ENCODE peak calls at places on chromosomes 1 and 21, in four cellular contexts. C, I, M and S are unnamed samples.

GRCh38 chr1:179081696-179082307 is at the start of gene TOR3A:
- DNase-seq in C (peak), I (peak), M (peak), S (peak)

GRCh38 chr1:42916839-42917495 is 41.7 kb downstream of the SLC2A1 start:
- DNase-seq in M (no peak), C (no peak), I (no peak), S (no peak)

GRCh38 chr1:77540501-77541161 is 141.8 kb downstream of the ZZZ3 start:
- DNase-seq in M (no peak), I (peak), C (no peak), S (no peak)

GRCh38 chr1:58619286-58620054 is 42.4 kb upstream of the TACSTD2 start:
- DNase-seq in I (peak), M (no peak), C (no peak), S (no peak)

GRCh38 chr1:71770121-71770520 is 512.2 kb downstream of the NEGR1 start:
- DNase-seq in M (no peak), I (peak), C (no peak), S (no peak)

GRCh38 chr1:45317163-45317562 is 9.5 kb upstream of the HPDL start:
- DNase-seq in I (no peak), C (no peak), M (no peak), S (no peak)

GRCh38 chr1:26970810-26971209 is 10.5 kb upstream of the KDF1 start:
- DNase-seq in M (no peak), C (no peak), I (peak), S (no peak)

GRCh38 chr1:48442864-48443619 is 29.0 kb downstream of the SPATA6 start:
- DNase-seq in C (no peak), M (no peak), I (no peak), S (no peak)

GRCh38 chr21:38668501-38668900 is 137.2 kb upstream of the ETS2 start:
- DNase-seq in C (no peak), I (no peak), M (no peak), S (no peak)

GRCh38 chr1:31643976-31644559 is 608 bp downstream of the PEF1 start:
- DNase-seq in M (no peak), C (no peak), I (no peak), S (no peak)

GRCh38 chr1:228390649-228391048 is 16.0 kb downstream of the TRIM11 start:
- DNase-seq in C (no peak), I (no peak), M (no peak), S (no peak)

GRCh38 chr1:17197696-17198095 is 7.2 kb upstream of the PADI1 start:
- DNase-seq in C (no peak), M (no peak), I (no peak), S (no peak)

GRCh38 chr21:24045775-24046215 is 1561.5 kb downstream of the MRPL39 start:
- DNase-seq in M (peak), C (peak), I (peak), S (no peak)

GRCh38 chr1:24769656-24770651 is 24.7 kb downstream of the CLIC4 start:
- DNase-seq in C (no peak), I (peak), M (no peak), S (no peak)

GRCh38 chr21:38958940-38959685 is 153.4 kb downstream of the ETS2 start:
- DNase-seq in C (no peak), M (no peak), I (peak), S (no peak)

DNA sequence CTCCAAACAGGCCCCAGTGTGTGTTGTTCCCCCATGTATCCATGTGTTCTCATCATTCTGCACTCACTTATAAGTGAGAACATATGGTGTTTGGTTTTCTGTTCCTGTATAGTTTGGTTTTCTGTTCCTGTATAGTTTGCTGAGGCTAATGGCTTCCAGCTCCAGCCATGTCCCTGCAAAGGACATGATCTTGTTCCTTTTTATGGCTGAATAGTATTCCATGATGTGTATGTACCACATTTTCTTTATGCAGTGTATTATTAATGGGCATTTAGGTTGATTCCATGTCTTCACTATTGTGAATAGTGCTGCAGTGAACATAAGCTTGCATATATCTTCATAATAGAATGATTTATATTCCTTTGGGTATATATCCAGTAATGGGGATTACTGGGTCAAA is 111.8 kb downstream of the MAN1A2 start:
- DNase-seq in C (no peak), M (no peak), I (no peak), S (no peak)
- TF ChIP-seq CTCF in C (no peak), M (no peak), I (no peak), S (no peak)

GRCh38 chr1:1597275-1597930 is 2.5 kb downstream of the FNDC10 start:
- DNase-seq in C (peak), M (no peak), I (no peak), S (no peak)
- TF ChIP-seq CTCF in C (no peak), M (no peak), I (peak), S (no peak)

GRCh38 chr1:82778612-82779011 is 977.9 kb downstream of the ADGRL2 start:
- DNase-seq in I (no peak), C (peak), M (no peak), S (no peak)
- TF ChIP-seq CTCF in I (no peak), C (no peak), M (no peak), S (no peak)

GRCh38 chr1:47208374-47208850 is 18.6 kb upstream of the PDZK1IP1 start:
- DNase-seq in I (no peak), C (peak), M (no peak), S (no peak)

GRCh38 chr1:47210666-47211065 is 20.8 kb upstream of the PDZK1IP1 start:
- DNase-seq in I (no peak), M (no peak), C (no peak), S (no peak)

GRCh38 chr1:47209091-47209490 is 19.3 kb upstream of the PDZK1IP1 start:
- DNase-seq in C (no peak), M (no peak), I (no peak), S (no peak)

GRCh38 chr1:47207811-47208373 is 18.1 kb upstream of the PDZK1IP1 start:
- DNase-seq in I (no peak), M (no peak), C (no peak), S (no peak)

DNA sequence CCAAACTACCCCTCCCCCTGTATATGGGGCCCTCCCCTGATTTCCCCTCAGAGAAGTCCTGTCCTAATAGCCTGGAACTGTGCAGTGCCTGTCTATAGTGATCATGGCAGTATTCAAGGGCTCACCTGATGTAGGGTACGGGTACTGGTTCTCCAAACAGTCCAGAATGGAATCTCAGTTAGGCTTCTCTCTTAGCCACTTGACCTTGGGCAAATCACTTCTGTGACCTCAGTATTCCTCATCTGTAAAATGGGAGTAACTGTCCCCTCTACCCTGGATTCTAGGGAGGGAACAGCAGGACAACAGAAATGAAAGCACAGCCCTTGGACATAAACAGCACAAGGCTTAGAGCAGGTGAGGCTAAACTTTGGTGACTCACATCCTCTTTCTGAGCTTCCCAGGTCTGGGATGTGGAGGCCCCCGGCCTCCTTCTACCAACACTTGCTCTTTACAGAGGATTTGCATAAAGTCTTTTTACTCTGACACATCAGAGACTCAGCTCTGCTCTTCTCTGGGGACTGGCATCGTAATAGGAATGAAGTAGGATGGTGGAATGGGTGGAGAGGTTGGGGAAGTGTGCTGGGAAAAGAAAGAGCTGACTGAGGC is 20.0 kb upstream of the PDZK1IP1 start:
- DNase-seq in C (no peak), I (no peak), M (no peak), S (no peak)
- TF ChIP-seq CTCF in C (no peak), I (no peak), M (no peak), S (no peak)

DNA sequence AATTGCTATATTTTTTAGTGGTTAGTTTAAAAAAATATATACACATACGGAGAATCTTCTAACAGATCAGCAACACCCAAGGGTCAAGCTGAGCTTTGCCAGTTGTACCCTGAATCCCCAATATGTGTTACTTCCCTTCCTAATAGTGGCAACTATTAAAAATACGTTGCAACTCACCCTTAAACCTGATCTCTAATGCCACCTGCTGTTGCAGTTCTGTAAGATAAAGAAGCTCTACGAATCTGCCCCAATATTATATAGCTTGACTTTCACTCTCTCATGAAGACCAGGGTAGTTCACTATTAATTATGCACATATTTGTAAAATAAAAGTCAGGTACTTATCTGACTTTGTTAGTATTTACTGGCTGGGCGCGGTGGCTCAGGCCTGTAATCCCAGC is 58.4 kb downstream of the ASH1L start:
- DNase-seq in I (peak), C (no peak), M (no peak), S (no peak)
- TF ChIP-seq CTCF in I (peak), C (no peak), M (peak), S (peak)

GRCh38 chr21:42294273-42294880 is 20.8 kb downstream of the TFF3 start:
- DNase-seq in C (peak), I (no peak), M (no peak), S (no peak)

GRCh38 chr21:42293649-42294272 is 21.4 kb downstream of the TFF3 start:
- DNase-seq in C (peak), M (no peak), I (no peak), S (no peak)

GRCh38 chr21:42289926-42290325 is 25.3 kb downstream of the TFF3 start:
- DNase-seq in C (no peak), M (no peak), I (no peak), S (no peak)

GRCh38 chr21:42291003-42291750 is 24.0 kb downstream of the TFF3 start:
- DNase-seq in C (no peak), I (no peak), M (no peak), S (no peak)

GRCh38 chr21:42291751-42292562 is 23.3 kb downstream of the TFF3 start:
- DNase-seq in M (no peak), I (no peak), C (peak), S (no peak)
- TF ChIP-seq CTCF in M (no peak), I (no peak), C (no peak), S (no peak)

DNA sequence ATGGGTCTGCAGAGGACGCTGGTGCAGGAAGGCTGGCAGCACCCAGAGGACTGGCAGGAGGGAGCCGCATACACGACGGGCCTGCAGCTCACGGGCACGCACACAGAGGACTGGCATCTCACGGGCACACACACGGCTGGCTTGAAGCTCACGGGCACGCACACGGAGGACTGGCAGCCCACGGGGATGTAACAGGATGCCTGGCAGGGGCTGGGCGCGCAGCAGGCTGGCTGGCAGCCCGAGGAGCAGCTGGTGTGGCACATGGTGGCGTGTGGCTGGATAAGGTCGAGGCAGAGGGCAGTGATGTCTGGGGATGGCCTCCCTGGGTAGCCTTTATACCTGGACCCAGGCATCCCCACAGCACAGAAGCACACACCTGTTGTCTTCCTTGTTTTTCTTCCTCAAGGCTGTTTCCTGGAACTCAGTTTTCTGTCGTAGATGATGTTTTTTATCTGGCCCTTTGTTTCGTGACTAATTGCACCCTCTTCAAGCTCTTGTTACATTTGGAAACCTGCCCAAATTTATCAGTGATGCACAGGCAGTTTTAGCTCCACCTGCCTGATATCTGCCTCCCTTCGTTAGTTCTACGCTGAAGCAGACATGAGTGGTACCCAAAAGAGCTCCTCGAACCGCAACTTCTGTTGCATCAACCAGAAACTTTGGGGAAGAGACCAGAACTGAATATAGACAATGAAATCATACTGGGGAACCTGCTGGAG is at the start of gene KRTAP12-1:
- DNase-seq in I (no peak), C (no peak), M (no peak), S (no peak)
- TF ChIP-seq CTCF in I (no peak), C (no peak), M (no peak), S (no peak)